ENCODE peak calls at places on chromosomes 2 and 18, in four cellular contexts. M is CD4-positive, CD25-positive, alpha-beta regulatory T cell; C is PC-9; A is upper lobe of right lung. R is an unnamed sample.

GRCh38 chr2:126886201-126886905 is 12.3 kb upstream of the TEX51 start:
- DNase-seq in M (peak; percentile 44), C (no peak), A (peak; percentile 81), R (peak; percentile 57)

GRCh38 chr18:27602092-27602491 is 417.0 kb upstream of the CHST9 start:
- DNase-seq in M (no peak), C (no peak), A (no peak), R (no peak)

GRCh38 chr18:69172046-69172445 is 228.6 kb upstream of the DOK6 start:
- DNase-seq in M (no peak), C (no peak), A (no peak), R (no peak)

GRCh38 chr2:29528891-29529520 is 392.4 kb downstream of the ALK start:
- DNase-seq in M (no peak), C (no peak), A (peak; percentile 69), R (peak; percentile 46)

GRCh38 chr2:50820176-50820575 is 211.8 kb downstream of the NRXN1 start:
- DNase-seq in M (no peak), C (no peak), A (no peak), R (no peak)

GRCh38 chr18:48290162-48290926 is 118.8 kb downstream of the ZBTB7C start:
- DNase-seq in M (no peak), C (no peak), A (no peak), R (peak; percentile 33)

GRCh38 chr2:212949786-212950185 is 201.6 kb downstream of the IKZF2 start:
- DNase-seq in M (no peak), C (no peak), A (no peak), R (no peak)

GRCh38 chr2:27638709-27639108 is 9.9 kb downstream of the GPN1 start:
- DNase-seq in M (no peak), C (no peak), A (no peak), R (no peak)

GRCh38 chr2:64332300-64332699 is 121.7 kb upstream of the LGALSL start:
- DNase-seq in M (no peak), C (no peak), A (no peak), R (no peak)

GRCh38 chr2:216849987-216850386 is 9.9 kb downstream of the TNP1 start:
- DNase-seq in M (no peak), C (no peak), A (no peak), R (no peak)

GRCh38 chr18:24989760-24990547 is 362.0 kb downstream of the ZNF521 start:
- DNase-seq in M (no peak), C (no peak), A (no peak), R (no peak)

GRCh38 chr2:113253453-113253852 is 25.3 kb downstream of the PAX8 start:
- DNase-seq in M (no peak), C (no peak), A (no peak), R (no peak)

GRCh38 chr2:179543361-179543901 is 278.8 kb upstream of the SESTD1 start:
- DNase-seq in M (no peak), C (peak; percentile 48), A (no peak), R (no peak)

GRCh38 chr2:121969155-121969554 is 213.7 kb downstream of the TSN start:
- DNase-seq in M (no peak), C (no peak), A (no peak), R (no peak)

GRCh38 chr2:27249891-27250651 is 12.8 kb downstream of the SLC30A3 start:
- DNase-seq in M (peak; percentile 51), C (no peak), A (peak; percentile 85), R (no peak)

GRCh38 chr2:101294861-101295260 is 13.6 kb downstream of the RNF149 start:
- DNase-seq in M (no peak), C (no peak), A (no peak), R (no peak)

GRCh38 chr2:101293544-101293943 is 15.0 kb downstream of the RNF149 start:
- DNase-seq in M (no peak), C (no peak), A (no peak), R (no peak)

GRCh38 chr2:101296314-101296809 is 12.1 kb downstream of the RNF149 start:
- DNase-seq in M (no peak), C (no peak), A (no peak), R (no peak)

GRCh38 chr2:101297383-101297782 is 11.1 kb downstream of the RNF149 start:
- DNase-seq in M (no peak), C (no peak), A (no peak), R (no peak)

GRCh38 chr2:101295895-101296294 is 12.6 kb downstream of the RNF149 start:
- DNase-seq in M (no peak), C (no peak), A (no peak), R (peak; percentile 59)
- H3K4me1 ChIP-seq in M (peaks cover 69% of the 10 kb centered on the region), C (peaks cover 15% of the 10 kb centered on the region), A (peaks cover 42% of the 10 kb centered on the region), R (peaks cover 13% of the 10 kb centered on the region)

GRCh38 chr18:45365835-45366234 is 249.4 kb upstream of the SLC14A2 start:
- DNase-seq in M (no peak), C (no peak), A (no peak), R (no peak)

GRCh38 chr18:45363258-45363657 is 252.0 kb upstream of the SLC14A2 start:
- DNase-seq in M (no peak), C (no peak), A (no peak), R (no peak)

GRCh38 chr18:45359275-45360009 is 255.8 kb upstream of the SLC14A2 start:
- DNase-seq in M (no peak), C (peak; percentile 78), A (no peak), R (no peak)

GRCh38 chr18:45357681-45358470 is 257.4 kb upstream of the SLC14A2 start:
- DNase-seq in M (no peak), C (no peak), A (no peak), R (no peak)

GRCh38 chr18:45361148-45361851 is 254.0 kb upstream of the SLC14A2 start:
- DNase-seq in M (no peak), C (no peak), A (no peak), R (no peak)
- H3K4me3 ChIP-seq in M (no peak overlapping the region), C (no peak overlapping the region), A (no peak overlapping the region), R (no peak overlapping the region)

GRCh38 chr2:240885566-240885965 is 10.4 kb downstream of the MAB21L4 start:
- DNase-seq in M (no peak), C (no peak), A (no peak), R (no peak)

GRCh38 chr2:240884745-240885144 is 11.2 kb downstream of the MAB21L4 start:
- DNase-seq in M (no peak), C (no peak), A (no peak), R (no peak)

GRCh38 chr2:240885980-240886565 is 9.9 kb downstream of the MAB21L4 start:
- DNase-seq in M (no peak), C (no peak), A (no peak), R (no peak)

GRCh38 chr2:240881913-240882312 is 13.3 kb downstream of the AGXT start:
- DNase-seq in M (no peak), C (no peak), A (no peak), R (no peak)

DNA sequence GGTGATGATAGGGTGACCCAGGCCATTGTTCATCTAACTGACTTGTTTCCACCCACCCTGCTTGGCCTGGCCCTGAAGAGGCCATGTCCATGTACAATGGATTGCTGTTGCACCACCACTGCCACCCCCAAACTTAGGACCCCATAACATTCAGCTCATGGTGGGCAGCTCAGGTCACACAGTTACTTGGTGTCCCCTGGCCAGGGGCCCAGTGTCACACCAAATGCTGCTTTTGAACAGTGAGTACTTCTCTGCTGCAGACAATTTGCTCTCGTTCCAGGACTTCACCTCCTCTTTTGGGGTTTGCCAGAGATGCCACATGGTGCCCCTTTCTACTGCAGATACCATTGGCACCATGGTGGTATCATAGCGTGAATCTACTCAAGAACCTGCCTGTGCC is 11.7 kb downstream of the MAB21L4 start:
- DNase-seq in M (no peak), C (no peak), A (peak; percentile 40), R (no peak)
- H3K4me1 ChIP-seq in M (no peaks in the 10 kb centered on the region), C (peaks cover 1% of the 10 kb centered on the region), A (no peaks in the 10 kb centered on the region), R (no peaks in the 10 kb centered on the region)

DNA sequence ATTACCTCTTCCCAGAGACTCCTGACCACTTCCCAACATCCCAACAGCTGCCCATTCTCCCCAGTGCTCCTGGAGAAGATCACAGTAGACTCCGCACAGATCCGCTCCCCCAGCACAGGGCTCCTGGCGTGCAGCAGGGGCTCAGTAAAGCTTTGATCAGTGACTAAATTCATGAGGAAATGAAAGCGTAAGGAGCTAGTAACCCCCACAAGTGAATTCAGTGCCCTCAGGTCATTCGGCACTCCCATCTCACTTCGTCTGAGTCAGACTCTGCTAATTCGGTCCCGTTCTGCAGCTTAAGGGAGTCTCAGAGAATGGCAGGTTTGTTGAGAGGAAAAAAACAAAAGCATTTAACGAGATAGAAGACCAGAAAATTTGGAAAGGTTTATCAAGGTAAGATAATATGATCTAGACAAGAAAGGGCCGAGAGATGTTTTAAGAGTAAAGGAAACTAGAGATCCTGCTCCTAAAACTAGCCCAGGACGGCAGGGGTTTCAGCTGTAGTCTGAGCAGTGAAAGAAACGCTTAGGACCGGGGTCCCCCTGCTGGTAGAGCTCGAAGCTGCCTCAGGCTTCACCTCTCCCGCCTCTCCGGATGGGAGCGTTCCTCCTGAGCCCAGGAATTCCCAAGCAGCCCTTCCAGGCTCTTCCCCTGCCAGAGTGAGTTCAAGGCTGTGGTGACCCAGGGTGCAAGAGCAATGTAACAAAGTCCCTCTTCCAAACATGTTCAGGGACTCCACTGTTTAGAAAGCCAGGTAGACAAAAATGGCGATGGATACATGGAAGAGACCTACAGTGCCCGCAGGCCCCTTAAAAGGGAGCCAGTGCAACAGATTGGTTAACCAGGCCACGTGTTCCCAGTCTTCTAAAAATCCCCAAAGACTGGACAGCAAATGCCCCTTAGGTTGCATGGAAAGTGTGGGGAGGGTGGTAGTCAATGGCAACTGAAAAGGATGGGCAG is 127.3 kb downstream of the DNER start:
- DNase-seq in M (peak; percentile 24), C (peak; percentile 78), A (peak; percentile 87), R (peak; percentile 60)
- H3K4me3 ChIP-seq in M (no peak overlapping the region), C (peak overlapping the region; percentile 54), A (peak overlapping the region; percentile 21), R (no peak overlapping the region)

GRCh38 chr2:102737435-102737834 is 24.4 kb upstream of the TMEM182 start:
- DNase-seq in M (no peak), C (no peak), A (no peak), R (no peak)
- H3K4me1 ChIP-seq in M (peaks cover 27% of the 10 kb centered on the region), C (peaks cover 24% of the 10 kb centered on the region), A (peaks cover 9% of the 10 kb centered on the region), R (peaks cover 9% of the 10 kb centered on the region)

GRCh38 chr2:225354281-225354774 is 45.2 kb upstream of the NYAP2 start:
- DNase-seq in M (no peak), C (no peak), A (no peak), R (peak; percentile 53)

GRCh38 chr2:225355788-225356187 is 43.7 kb upstream of the NYAP2 start:
- DNase-seq in M (no peak), C (no peak), A (no peak), R (no peak)

DNA sequence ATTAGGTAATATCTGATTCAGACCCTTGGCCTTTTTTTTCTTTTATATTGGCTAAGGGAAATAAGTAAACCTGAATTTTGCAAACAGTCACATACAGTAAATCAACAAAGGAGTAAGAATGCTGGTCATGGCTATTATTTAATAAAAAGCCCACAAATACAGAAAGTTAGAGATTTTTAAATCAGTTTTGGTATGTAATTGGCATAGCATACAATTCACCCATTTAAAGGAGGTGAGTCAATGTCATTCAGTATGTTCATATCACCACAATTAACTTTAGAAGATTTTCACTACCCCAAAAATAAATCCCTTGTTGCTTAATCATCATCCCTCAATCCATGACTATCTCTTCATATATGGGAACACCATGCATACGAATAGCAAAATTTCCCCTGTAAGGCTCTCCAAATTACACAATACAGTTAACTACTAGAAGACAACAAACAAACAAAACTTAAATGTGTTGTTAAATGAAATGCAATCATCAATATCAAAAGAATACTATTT is 45.9 kb upstream of the NYAP2 start:
- DNase-seq in M (no peak), C (no peak), A (no peak), R (no peak)
- H3K4me3 ChIP-seq in M (no peak overlapping the region), C (no peak overlapping the region), A (no peak overlapping the region), R (no peak overlapping the region)

R was measured in SJSA1.